ENCODE peak calls at places on chromosomes 6 and 20, in nine cellular contexts. X, R, M, O, G, C, S, K and N are unnamed samples.

GRCh38 chr6:93819189-93819588 is 399.8 kb upstream of the EPHA7 start:
- DNase-seq in R (no peak), M (no peak), C (no peak), G (no peak), K (no peak), X (no peak), S (no peak), O (no peak), N (no peak)

GRCh38 chr6:131400782-131401496 is 172.1 kb upstream of the ARG1 start:
- DNase-seq in R (no peak), S (no peak), M (no peak), G (no peak), O (no peak), K (no peak), X (no peak), C (no peak), N (no peak)

GRCh38 chr20:31721408-31722332 is 998 bp downstream of the BCL2L1 start:
- DNase-seq in S (no peak), X (no peak), M (no peak), C (no peak), K (peak), G (no peak), O (no peak), R (peak), N (no peak)

GRCh38 chr20:2101057-2101934 is at the start of gene STK35:
- DNase-seq in G (peak), O (no peak), S (no peak), X (peak), M (peak), K (peak), R (peak), C (no peak), N (peak)

GRCh38 chr6:35152067-35152707 is 11.0 kb upstream of the TCP11 start:
- DNase-seq in R (no peak), O (no peak), X (no peak), K (no peak), S (no peak), G (no peak), M (peak), C (no peak), N (peak)

GRCh38 chr6:95574811-95575210 is 2.5 kb upstream of the MANEA start:
- DNase-seq in K (no peak), C (no peak), O (peak), G (no peak), R (no peak), S (no peak), M (peak), X (no peak), N (no peak)

GRCh38 chr6:155340464-155341129 is 26.3 kb upstream of the TFB1M start:
- DNase-seq in X (no peak), C (no peak), G (no peak), M (peak), R (no peak), K (no peak), S (no peak), O (peak), N (peak)

GRCh38 chr20:63172726-63173125 is 43.2 kb downstream of the YTHDF1 start:
- DNase-seq in G (no peak), R (peak), X (no peak), K (no peak), C (no peak), M (no peak), S (no peak), O (no peak), N (no peak)

GRCh38 chr6:88914180-88914579 is 49.2 kb downstream of the RNGTT start:
- DNase-seq in M (peak), G (no peak), R (no peak), X (no peak), C (no peak), O (no peak), S (no peak), K (no peak), N (no peak)

GRCh38 chr6:29663300-29664039 is 6.6 kb downstream of the MOG start:
- DNase-seq in M (no peak), C (no peak), S (no peak), X (no peak), G (no peak), O (no peak), R (no peak), K (no peak), N (no peak)

GRCh38 chr20:43389231-43389630 is 68.5 kb upstream of the SRSF6 start:
- DNase-seq in S (no peak), M (peak), O (no peak), G (no peak), C (no peak), X (no peak), R (no peak), K (no peak), N (no peak)

GRCh38 chr20:46364670-46365482 is 41.5 kb downstream of the ELMO2 start:
- DNase-seq in K (peak), G (no peak), O (no peak), X (no peak), S (no peak), R (no peak), C (no peak), M (no peak), N (no peak)

GRCh38 chr20:9945406-9945805 is 89.4 kb upstream of the ANKEF1 start:
- DNase-seq in S (no peak), X (no peak), K (no peak), M (peak), C (no peak), O (no peak), R (no peak), G (no peak), N (peak)

GRCh38 chr6:37243816-37244370 is 13.7 kb upstream of the TBC1D22B start:
- DNase-seq in S (no peak), X (no peak), M (no peak), C (no peak), R (no peak), K (no peak), G (no peak), O (no peak), N (no peak)

GRCh38 chr6:100512203-100512862 is 47.6 kb upstream of the SIM1 start:
- DNase-seq in X (no peak), M (peak), K (no peak), R (no peak), G (no peak), C (no peak), S (no peak), O (peak), N (peak)

GRCh38 chr20:853406-853996 is 20.0 kb downstream of the FAM110A start:
- DNase-seq in O (no peak), M (no peak), X (no peak), C (no peak), R (no peak), G (no peak), S (no peak), K (no peak), N (no peak)

GRCh38 chr6:63556369-63556768 is 15.9 kb upstream of the LOC128125822 start:
- DNase-seq in R (no peak), X (no peak), K (no peak), M (no peak), G (no peak), O (no peak), S (no peak), C (no peak), N (no peak)

GRCh38 chr6:19668710-19669109 is 168.5 kb upstream of the ID4 start:
- DNase-seq in G (no peak), M (peak), K (no peak), X (no peak), R (no peak), S (no peak), C (no peak), O (no peak), N (no peak)

GRCh38 chr20:20710847-20711315 is 1.6 kb downstream of the RALGAPA2 start:
- DNase-seq in R (no peak), S (no peak), X (no peak), O (no peak), M (no peak), K (no peak), C (no peak), G (no peak), N (no peak)

GRCh38 chr20:49945306-49945700 is 9.1 kb downstream of the RNF114 start:
- DNase-seq in C (no peak), O (no peak), X (no peak), K (no peak), S (no peak), M (no peak), R (no peak), G (no peak), N (no peak)

GRCh38 chr6:127586372-127586771 is 9.4 kb downstream of the C6orf58 start:
- DNase-seq in R (no peak), S (no peak), O (no peak), K (no peak), X (no peak), G (no peak), M (no peak), C (no peak), N (no peak)

GRCh38 chr20:33653218-33653899 is 8.8 kb upstream of the C20orf144 start:
- DNase-seq in C (peak), M (peak), X (no peak), K (peak), G (no peak), R (peak), S (no peak), O (peak), N (peak)

GRCh38 chr6:57254055-57254717 is 32.1 kb upstream of the RAB23 start:
- DNase-seq in G (no peak), R (no peak), C (no peak), S (no peak), X (no peak), O (no peak), M (no peak), K (no peak), N (no peak)

GRCh38 chr20:57985278-57985677 is 243.2 kb downstream of the ANKRD60 start:
- DNase-seq in O (no peak), R (no peak), K (no peak), C (no peak), S (no peak), X (no peak), M (no peak), G (no peak), N (no peak)

GRCh38 chr6:166580076-166581050 is 6.1 kb downstream of the RAMACL start:
- DNase-seq in M (peak), R (no peak), K (no peak), G (no peak), S (no peak), C (no peak), X (peak), O (no peak), N (no peak)

GRCh38 chr6:16758163-16758975 is 2.9 kb downstream of the ATXN1 start:
- DNase-seq in X (no peak), M (no peak), O (peak), K (peak), G (no peak), C (no peak), S (no peak), R (no peak), N (peak)

GRCh38 chr6:45044510-45045252 is 283.4 kb upstream of the RUNX2 start:
- DNase-seq in K (no peak), R (no peak), X (no peak), O (no peak), M (peak), S (no peak), C (no peak), G (no peak), N (no peak)

GRCh38 chr20:6993016-6993415 is 225.5 kb downstream of the BMP2 start:
- DNase-seq in S (no peak), G (no peak), R (no peak), K (no peak), C (no peak), M (no peak), O (no peak), X (no peak), N (peak)